ENCODE peak calls at places on chromosome 22, in eight cellular contexts. E, O, R, H, T, C, N and W are unnamed samples.

GRCh38 chr22:46070215-46070721 is 80.1 kb upstream of the PPARA start:
- DNase-seq in E (peak; percentile 16), O (peak; percentile 71), R (peak; percentile 60), H (peak; percentile 84), T (no peak), C (no peak), N (peak; percentile 80), W (peak; percentile 72)

GRCh38 chr22:27639180-27640086 is 162.1 kb downstream of the MN1 start:
- DNase-seq in E (no peak), O (no peak), R (no peak), H (no peak), T (no peak), C (no peak), N (no peak), W (no peak)

GRCh38 chr22:29689201-29689871 is 30.5 kb upstream of the CABP7 start:
- DNase-seq in E (no peak), O (no peak), R (no peak), H (no peak), T (no peak), C (no peak), N (no peak), W (no peak)

GRCh38 chr22:33272180-33272579 is 214.0 kb upstream of the SYN3 start:
- DNase-seq in E (no peak), O (no peak), R (no peak), H (no peak), T (no peak), C (no peak), N (peak; percentile 14), W (no peak)

GRCh38 chr22:22388055-22388454 is 120.5 kb downstream of the ZNF280B start:
- DNase-seq in E (no peak), O (no peak), R (no peak), H (no peak), T (no peak), C (no peak), N (no peak), W (no peak)

GRCh38 chr22:22027955-22028354 is 45.4 kb upstream of the TOP3B start:
- DNase-seq in E (no peak), O (peak; percentile 25), R (no peak), H (no peak), T (no peak), C (no peak), N (no peak), W (no peak)

GRCh38 chr22:28998681-28999080 is 63.0 kb downstream of the C22orf31 start:
- DNase-seq in E (no peak), O (no peak), R (no peak), H (no peak), T (no peak), C (no peak), N (no peak), W (no peak)

GRCh38 chr22:45120931-45121330 is 42.8 kb upstream of the NUP50 start:
- DNase-seq in E (no peak), O (no peak), R (no peak), H (no peak), T (no peak), C (no peak), N (no peak), W (no peak)

GRCh38 chr22:45818130-45819085 is 146.8 kb downstream of the ATXN10 start:
- DNase-seq in E (peak; percentile 59), O (no peak), R (no peak), H (peak; percentile 44), T (no peak), C (no peak), N (no peak), W (no peak)

GRCh38 chr22:45742866-45743450 is 71.3 kb downstream of the ATXN10 start:
- DNase-seq in E (no peak), O (peak; percentile 68), R (no peak), H (no peak), T (no peak), C (peak; percentile 25), N (peak; percentile 73), W (peak; percentile 68)

GRCh38 chr22:37848587-37849088 is 581 bp upstream of the EIF3L start:
- DNase-seq in E (no peak), O (no peak), R (peak; percentile 27), H (no peak), T (no peak), C (no peak), N (peak; percentile 42), W (peak; percentile 42)

GRCh38 chr22:29704528-29705285 is 15.1 kb upstream of the CABP7 start:
- DNase-seq in E (no peak), O (no peak), R (no peak), H (no peak), T (no peak), C (peak; percentile 38), N (peak; percentile 43), W (peak; percentile 24)

GRCh38 chr22:46062232-46062615 is 85.3 kb upstream of the WNT7B start:
- DNase-seq in E (no peak), O (no peak), R (no peak), H (no peak), T (no peak), C (no peak), N (no peak), W (no peak)

GRCh38 chr22:24937114-24937513 is 9.4 kb downstream of the LHFPL7 start:
- DNase-seq in E (peak; percentile 29), O (no peak), R (peak; percentile 6), H (no peak), T (no peak), C (peak; percentile 44), N (peak; percentile 45), W (peak; percentile 32)

GRCh38 chr22:21940521-21940920 is 12.1 kb downstream of the PPM1F start:
- DNase-seq in E (no peak), O (no peak), R (no peak), H (no peak), T (no peak), C (no peak), N (no peak), W (no peak)

DNA sequence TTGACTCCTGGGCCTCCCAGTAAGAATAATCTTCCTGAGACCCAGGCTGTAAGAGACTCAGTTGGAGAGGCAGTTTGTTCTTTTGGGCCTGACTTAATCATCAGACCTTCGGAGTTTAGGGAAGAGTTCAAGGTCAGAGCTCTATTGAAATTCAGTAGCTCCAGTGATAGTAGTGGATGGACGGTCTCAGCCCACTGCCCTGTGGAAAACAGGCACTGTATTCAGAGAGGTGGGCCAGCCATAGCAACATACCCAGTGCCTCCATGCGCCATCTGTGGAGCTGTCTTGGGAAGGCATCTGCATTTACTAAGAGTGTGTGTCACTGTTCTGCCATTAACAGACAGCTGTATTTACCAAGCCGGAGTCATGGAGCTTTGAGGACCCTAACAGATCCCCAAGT is 2.9 kb downstream of the SMARCB1 start:
- DNase-seq in E (peak; percentile 32), O (no peak), R (no peak), H (no peak), T (no peak), C (no peak), N (no peak), W (no peak)
- TF ChIP-seq CTCF in E (no peak), O (no peak), R (no peak), H (no peak), T (no peak), C (peak; percentile 26), N (no peak), W (no peak)

DNA sequence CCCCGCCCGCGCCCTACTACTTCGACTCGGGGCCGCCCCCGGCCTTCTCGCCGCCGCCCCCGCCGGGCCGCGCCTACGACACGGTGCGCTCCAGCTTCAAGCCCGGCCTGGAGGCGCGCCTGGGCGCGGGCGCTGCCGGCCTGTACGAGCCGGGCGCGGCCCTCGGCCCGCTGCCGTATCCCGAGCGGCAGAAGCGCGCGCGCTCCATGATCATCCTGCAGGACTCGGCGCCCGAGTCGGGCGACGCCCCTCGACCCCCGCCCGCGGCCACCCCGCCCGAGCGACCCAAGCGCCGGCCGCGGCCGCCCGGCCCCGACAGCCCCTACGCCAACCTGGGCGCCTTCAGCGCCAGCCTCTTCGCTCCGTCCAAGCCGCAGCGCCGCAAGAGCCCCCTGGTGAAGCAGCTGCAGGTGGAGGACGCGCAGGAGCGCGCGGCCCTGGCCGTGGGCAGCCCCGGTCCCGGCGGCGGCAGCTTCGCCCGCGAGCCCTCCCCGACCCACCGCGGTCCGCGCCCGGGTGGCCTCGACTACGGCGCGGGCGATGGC is 17.6 kb upstream of the ACR start:
- DNase-seq in E (peak; percentile 29), O (no peak), R (no peak), H (no peak), T (no peak), C (no peak), N (no peak), W (no peak)
- H3K4me3 ChIP-seq in E (peak overlapping the region; percentile 13), O (no peak overlapping the region), R (no peak overlapping the region), H (peak overlapping the region; percentile 41), T (no peak overlapping the region), C (no peak overlapping the region), N (no peak overlapping the region), W (no peak overlapping the region)

GRCh38 chr22:25942989-25943411 is 201.0 kb downstream of the MYO18B start:
- DNase-seq in E (no peak), O (no peak), R (no peak), H (peak; percentile 72), T (no peak), C (no peak), N (peak; percentile 5), W (no peak)

GRCh38 chr22:25942126-25942988 is 200.4 kb downstream of the MYO18B start:
- DNase-seq in E (no peak), O (no peak), R (no peak), H (no peak), T (no peak), C (no peak), N (no peak), W (no peak)

GRCh38 chr22:25941365-25941960 is 199.5 kb downstream of the MYO18B start:
- DNase-seq in E (no peak), O (no peak), R (no peak), H (no peak), T (no peak), C (no peak), N (no peak), W (no peak)

GRCh38 chr22:25939384-25939783 is 197.4 kb downstream of the MYO18B start:
- DNase-seq in E (no peak), O (no peak), R (no peak), H (no peak), T (no peak), C (no peak), N (no peak), W (no peak)

DNA sequence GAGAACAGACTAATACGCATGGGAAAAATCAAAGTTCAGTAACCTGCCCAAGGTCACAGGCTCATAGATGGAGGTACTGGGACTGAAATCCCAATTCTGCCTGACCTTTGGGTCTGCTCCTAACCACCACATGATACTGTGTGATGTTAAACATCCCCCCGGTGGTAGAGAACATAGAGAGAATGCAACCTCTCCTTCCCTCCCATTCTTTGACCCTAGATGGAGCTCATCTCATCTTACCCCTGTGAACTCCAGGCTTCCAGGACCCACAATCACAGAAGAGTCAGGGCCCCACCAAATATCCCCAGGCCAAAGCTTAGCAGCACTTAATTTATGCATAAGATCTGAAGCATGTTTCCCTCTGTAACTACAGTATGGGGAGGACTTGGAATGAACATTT is 198.5 kb downstream of the MYO18B start:
- DNase-seq in E (no peak), O (no peak), R (no peak), H (no peak), T (no peak), C (no peak), N (no peak), W (no peak)
- TF ChIP-seq CTCF in E (no peak), O (no peak), R (no peak), H (no peak), T (no peak), C (no peak), N (no peak), W (no peak)

GRCh38 chr22:17911312-17911705 is 113.1 kb downstream of the MICAL3 start:
- DNase-seq in E (no peak), O (no peak), R (no peak), H (no peak), T (no peak), C (no peak), N (no peak), W (no peak)
- H3K4me3 ChIP-seq in E (peak overlapping the region; percentile 5), O (no peak overlapping the region), R (no peak overlapping the region), H (peak overlapping the region; percentile 17), T (no peak overlapping the region), C (no peak overlapping the region), N (no peak overlapping the region), W (no peak overlapping the region)